ENCODE peak calls at places on chromosomes 3 and 15, in four cellular contexts. X, V, O and B are unnamed samples.

GRCh38 chr3:43497405-43497804 is 124.4 kb downstream of the ANO10 start:
- DNase-seq in X (no peak), V (no peak), O (peak), B (no peak)

GRCh38 chr3:119498188-119498987 is at the start of gene TIMMDC1:
- DNase-seq in X (peak), V (peak), O (peak), B (peak)

GRCh38 chr3:32203854-32204253 is 34.6 kb upstream of the CMTM8 start:
- DNase-seq in X (no peak), V (no peak), O (no peak), B (no peak)

GRCh38 chr3:25910997-25911396 is 121.1 kb downstream of the OXSM start:
- DNase-seq in X (peak), V (no peak), O (peak), B (no peak)

GRCh38 chr3:13015286-13016082 is 57.7 kb downstream of the IQSEC1 start:
- DNase-seq in X (no peak), V (peak), O (no peak), B (no peak)

GRCh38 chr3:51620543-51620942 is 50.5 kb upstream of the TEX264 start:
- DNase-seq in X (no peak), V (no peak), O (no peak), B (no peak)

GRCh38 chr3:49026536-49026935 is 2.7 kb downstream of the IMPDH2 start:
- DNase-seq in X (no peak), V (no peak), O (no peak), B (no peak)

GRCh38 chr3:126109146-126109859 is 25.4 kb upstream of the SLC41A3 start:
- DNase-seq in X (peak), V (peak), O (no peak), B (no peak)

GRCh38 chr3:177251756-177252155 is 54.5 kb upstream of the TBL1XR1 start:
- DNase-seq in X (no peak), V (no peak), O (no peak), B (no peak)

GRCh38 chr3:38985981-38986380 is 65.8 kb downstream of the SCN11A start:
- DNase-seq in X (no peak), V (no peak), O (no peak), B (no peak)

GRCh38 chr3:158261371-158261991 is 151.6 kb downstream of the RSRC1 start:
- DNase-seq in X (no peak), V (no peak), O (no peak), B (no peak)

GRCh38 chr3:136404056-136404455 is 153.9 kb downstream of the PCCB start:
- DNase-seq in X (no peak), V (no peak), O (no peak), B (no peak)

GRCh38 chr3:171173732-171174131 is 147.2 kb upstream of the SLC2A2 start:
- DNase-seq in X (no peak), V (peak), O (peak), B (peak)

GRCh38 chr3:55771503-55771902 is 284.4 kb upstream of the WNT5A start:
- DNase-seq in X (no peak), V (no peak), O (no peak), B (no peak)

GRCh38 chr3:69443554-69443953 is 57.7 kb upstream of the FRMD4B start:
- DNase-seq in X (no peak), V (no peak), O (no peak), B (no peak)

GRCh38 chr3:52388933-52389332 is 56.0 kb downstream of the SEMA3G start:
- DNase-seq in X (no peak), V (no peak), O (peak), B (no peak)

GRCh38 chr15:40992241-40992741 is 39.0 kb downstream of the CHAC1 start:
- DNase-seq in X (no peak), V (no peak), O (no peak), B (no peak)

GRCh38 chr3:11186318-11186692 is 32.0 kb downstream of the HRH1 start:
- DNase-seq in X (no peak), V (no peak), O (no peak), B (no peak)
- H3K27ac ChIP-seq in X (no peak), V (no peak), O (no peak), B (peak)

GRCh38 chr3:183116051-183116614 is 16.8 kb upstream of the MCCC1 start:
- DNase-seq in X (peak), V (peak), O (peak), B (no peak)

GRCh38 chr3:183122257-183122932 is 23.1 kb upstream of the MCCC1 start:
- DNase-seq in X (no peak), V (no peak), O (peak), B (no peak)

GRCh38 chr3:183117046-183117445 is 17.8 kb upstream of the MCCC1 start:
- DNase-seq in X (no peak), V (no peak), O (no peak), B (no peak)

GRCh38 chr3:183123891-183124290 is 24.6 kb upstream of the MCCC1 start:
- DNase-seq in X (no peak), V (no peak), O (no peak), B (no peak)

GRCh38 chr3:183120538-183121215 is 21.4 kb upstream of the MCCC1 start:
- DNase-seq in X (no peak), V (no peak), O (no peak), B (no peak)
- H3K4me3 ChIP-seq in X (no peak), V (no peak), O (no peak), B (no peak)

GRCh38 chr3:138409171-138409570 is 25.2 kb upstream of the ESYT3 start:
- DNase-seq in X (no peak), V (no peak), O (peak), B (no peak)
- H3K27ac ChIP-seq in X (no peak), V (peak), O (peak), B (no peak)

GRCh38 chr3:150605998-150606641 is 3.0 kb downstream of the SELENOT start:
- DNase-seq in X (no peak), V (no peak), O (no peak), B (no peak)
- H3K4me3 ChIP-seq in X (no peak), V (no peak), O (no peak), B (no peak)

DNA sequence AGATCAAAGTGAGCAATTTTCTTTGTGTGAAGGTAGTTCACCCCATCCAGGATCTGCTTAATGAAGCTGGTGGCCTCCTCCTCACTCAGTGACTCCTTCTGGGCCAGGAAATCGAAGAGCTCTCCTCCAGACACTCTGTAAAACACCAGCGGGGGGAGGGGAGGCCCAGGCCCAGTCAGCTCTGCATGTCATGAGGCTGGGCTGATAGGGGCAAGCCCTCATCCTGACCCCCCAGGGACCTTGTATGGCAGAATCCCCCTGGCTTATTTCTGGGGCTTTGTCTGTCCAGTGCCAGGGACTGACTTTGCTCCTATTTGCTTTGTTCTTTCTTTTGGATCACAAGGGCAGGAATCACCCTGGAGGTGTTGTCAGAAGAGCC is 74.9 kb downstream of the DAPK2 start:
- DNase-seq in X (peak), V (no peak), O (no peak), B (no peak)
- H3K27ac ChIP-seq in X (peak), V (no peak), O (no peak), B (peak)